ENCODE peak calls at places on chromosomes 16 and 17, in ten cellular contexts. W, O, J, R, K, B, S, M, D and Y are unnamed samples.

GRCh38 chr17:4087911-4088693 is 54.7 kb downstream of the ZZEF1 start:
- DNase-seq in W (peak; percentile 59), M (no peak), J (no peak), B (no peak), R (no peak), S (no peak), O (no peak), D (no peak), K (no peak), Y (no peak)

GRCh38 chr17:50593321-50593720 is 32.8 kb downstream of the CACNA1G start:
- DNase-seq in B (no peak), D (no peak), R (peak; percentile 34), K (no peak), O (peak; percentile 67), W (no peak), J (peak; percentile 90), S (no peak), M (no peak), Y (peak; percentile 67)

GRCh38 chr16:57127037-57127763 is 34.8 kb downstream of the CPNE2 start:
- DNase-seq in M (no peak), K (no peak), R (no peak), D (no peak), J (no peak), O (no peak), S (no peak), B (no peak), W (no peak), Y (no peak)

GRCh38 chr16:8703693-8704092 is 29.3 kb downstream of the ABAT start:
- DNase-seq in W (no peak), S (no peak), R (no peak), O (no peak), D (no peak), B (no peak), M (no peak), K (no peak), J (no peak), Y (no peak)

GRCh38 chr16:21953541-21953902 is 361 bp downstream of the UQCRC2 start:
- DNase-seq in O (no peak), J (no peak), D (no peak), R (no peak), M (no peak), S (no peak), K (no peak), W (no peak), B (no peak), Y (no peak)

GRCh38 chr16:2462031-2462866 is 2.3 kb downstream of the TEDC2 start:
- DNase-seq in B (no peak), S (no peak), D (no peak), O (no peak), M (no peak), K (no peak), W (no peak), R (no peak), J (no peak), Y (no peak)

GRCh38 chr17:42387221-42387657 is 1.0 kb downstream of the STAT3 start:
- DNase-seq in M (no peak), D (peak; percentile 43), S (no peak), R (no peak), W (peak; percentile 88), J (no peak), O (no peak), B (no peak), K (no peak), Y (no peak)

GRCh38 chr17:34739386-34739785 is 160.0 kb downstream of the TMEM132E start:
- DNase-seq in O (no peak), J (no peak), B (no peak), R (no peak), D (no peak), S (no peak), M (no peak), K (no peak), W (no peak), Y (no peak)

GRCh38 chr16:63241476-63241875 is 1205.2 kb upstream of the CDH8 start:
- DNase-seq in J (no peak), M (no peak), O (no peak), S (no peak), B (no peak), D (no peak), K (no peak), W (no peak), R (no peak), Y (no peak)

GRCh38 chr17:62761884-62762283 is 46.2 kb downstream of the MARCHF10 start:
- DNase-seq in S (peak; percentile 96), M (no peak), R (no peak), W (no peak), K (no peak), B (no peak), J (no peak), O (peak; percentile 80), D (no peak), Y (peak; percentile 48)

GRCh38 chr16:21101631-21102420 is 48.8 kb downstream of the DNAH3 start:
- DNase-seq in D (peak; percentile 16), O (peak; percentile 64), K (peak; percentile 56), R (no peak), M (no peak), J (peak; percentile 6), W (peak; percentile 45), B (peak; percentile 17), S (no peak), Y (peak; percentile 3)

GRCh38 chr17:30805944-30806456 is 18.5 kb downstream of the CRLF3 start:
- DNase-seq in J (no peak), M (no peak), R (no peak), W (no peak), B (no peak), S (no peak), D (no peak), O (no peak), K (no peak), Y (no peak)

GRCh38 chr17:1967092-1967662 is 58.0 kb downstream of the RTN4RL1 start:
- DNase-seq in O (peak; percentile 74), B (peak; percentile 47), R (no peak), D (no peak), J (peak; percentile 13), M (no peak), W (no peak), K (no peak), S (no peak), Y (no peak)

GRCh38 chr17:74454197-74455024 is 12.0 kb upstream of the CD300A start:
- DNase-seq in O (peak; percentile 92), D (no peak), J (peak; percentile 95), S (peak; percentile 55), W (peak; percentile 70), B (peak; percentile 86), R (peak; percentile 96), K (peak; percentile 88), M (no peak), Y (peak; percentile 95)